ENCODE peak calls at places on chromosomes 7 and 10, in seven cellular contexts. L is epithelial cell of esophagus; N is lower leg skin; F is glutamatergic neuron; A is CD4-positive, alpha-beta T cell; V is left ventricle myocardium inferior; I is foreskin fibroblast. E is an unnamed sample.

GRCh38 chr7:22811746-22812280 is 10.8 kb downstream of the TOMM7 start:
- DNase-seq in V (no peak), L (no peak), I (no peak), F (no peak), A (no peak), N (no peak), E (no peak)

GRCh38 chr7:51354897-51355296 is 38.3 kb upstream of the COBL start:
- DNase-seq in A (no peak), N (no peak), V (no peak), F (no peak), I (no peak), L (no peak), E (no peak)

GRCh38 chr7:97027427-97028234 is 3.0 kb upstream of the DLX5 start:
- DNase-seq in L (peak), V (peak), N (peak), A (peak), F (peak), I (peak), E (peak)

GRCh38 chr10:100562806-100563293 is 27.1 kb downstream of the HIF1AN start:
- DNase-seq in F (peak), A (no peak), I (peak), N (no peak), V (no peak), L (peak), E (peak)

GRCh38 chr10:14146005-14146404 is 184.7 kb downstream of the FRMD4A start:
- DNase-seq in I (peak), N (no peak), F (no peak), L (peak), A (no peak), V (no peak), E (no peak)

GRCh38 chr10:28553963-28554362 is 21.0 kb downstream of the WAC start:
- DNase-seq in L (no peak), N (no peak), V (no peak), F (no peak), A (no peak), I (no peak), E (no peak)

GRCh38 chr7:14834888-14835287 is 67.7 kb downstream of the DGKB start:
- DNase-seq in F (no peak), V (no peak), A (no peak), N (no peak), I (peak), L (peak), E (no peak)

GRCh38 chr7:157821959-157822687 is 485.3 kb downstream of the DNAJB6 start:
- DNase-seq in L (no peak), V (no peak), F (no peak), I (no peak), N (no peak), A (no peak), E (no peak)

GRCh38 chr10:96212911-96213310 is 58.5 kb downstream of the BLNK start:
- DNase-seq in N (no peak), A (no peak), L (no peak), V (no peak), F (no peak), I (no peak), E (no peak)

GRCh38 chr10:55897436-55897835 is 463.6 kb downstream of the ZWINT start:
- DNase-seq in N (no peak), V (no peak), L (no peak), A (no peak), I (no peak), F (no peak), E (no peak)

GRCh38 chr10:97121084-97121483 is 64.7 kb downstream of the SLIT1 start:
- DNase-seq in L (no peak), A (no peak), N (no peak), F (no peak), V (no peak), I (no peak), E (no peak)

GRCh38 chr10:62584216-62584615 is 210.0 kb downstream of the ZNF365 start:
- DNase-seq in V (no peak), A (no peak), L (no peak), N (no peak), F (no peak), I (peak), E (no peak)

GRCh38 chr7:77753173-77753572 is 45.1 kb downstream of the TMEM60 start:
- DNase-seq in N (no peak), L (no peak), I (no peak), F (no peak), A (no peak), V (no peak), E (no peak)

GRCh38 chr7:151307536-151307935 is 34.1 kb upstream of the NUB1 start:
- DNase-seq in L (no peak), I (no peak), A (no peak), N (no peak), V (no peak), F (no peak), E (no peak)

GRCh38 chr10:94602729-94603515 is 57.3 kb downstream of the HELLS start:
- DNase-seq in F (no peak), L (no peak), N (no peak), V (no peak), I (no peak), A (no peak), E (no peak)

GRCh38 chr10:28644647-28645046 is 32.7 kb upstream of the BAMBI start:
- DNase-seq in A (no peak), V (no peak), I (no peak), L (no peak), N (no peak), F (no peak), E (no peak)

GRCh38 chr7:131383417-131383816 is 55.7 kb downstream of the MKLN1 start:
- DNase-seq in L (no peak), N (no peak), A (no peak), F (no peak), I (no peak), V (no peak), E (no peak)

GRCh38 chr10:110562348-110562747 is 5.1 kb upstream of the SMC3 start:
- DNase-seq in V (no peak), I (no peak), A (no peak), L (no peak), N (no peak), F (no peak), E (no peak)

GRCh38 chr7:106623846-106624245 is 37.1 kb downstream of the CCDC71L start:
- DNase-seq in A (no peak), V (no peak), N (no peak), I (peak), L (peak), F (no peak), E (no peak)

GRCh38 chr7:155257482-155258232 is 40.0 kb upstream of the INSIG1 start:
- DNase-seq in L (peak), A (no peak), I (peak), N (peak), F (no peak), V (peak), E (no peak)

GRCh38 chr7:66145404-66145843 is 30.8 kb downstream of the CRCP start:
- DNase-seq in L (no peak), V (peak), I (peak), A (no peak), N (no peak), F (no peak), E (no peak)

GRCh38 chr10:6119962-6120361 is 31.1 kb downstream of the RBM17 start:
- DNase-seq in I (no peak), V (no peak), F (no peak), L (peak), N (peak), A (no peak), E (no peak)

GRCh38 chr7:1049801-1050200 is 5.5 kb downstream of the GPR146 start:
- DNase-seq in F (no peak), N (no peak), A (no peak), L (no peak), I (no peak), V (no peak), E (no peak)

GRCh38 chr10:60521974-60522405 is 132.3 kb upstream of the ANK3 start:
- DNase-seq in A (no peak), I (peak), F (no peak), N (no peak), L (peak), V (no peak), E (peak)

GRCh38 chr7:98418636-98419315 is 17.9 kb upstream of the BAIAP2L1 start:
- DNase-seq in F (no peak), L (peak), A (no peak), N (no peak), I (peak), V (no peak), E (no peak)

GRCh38 chr10:118662228-118663035 is 67.0 kb upstream of the PRLHR start:
- DNase-seq in V (no peak), I (no peak), A (no peak), N (no peak), L (no peak), F (no peak), E (no peak)

GRCh38 chr10:123140983-123141390 is 5.2 kb downstream of the HMX3 start:
- DNase-seq in L (no peak), F (no peak), I (no peak), N (no peak), A (no peak), V (no peak), E (no peak)

GRCh38 chr10:79347894-79348639 is 798 bp downstream of the PPIF start:
- DNase-seq in F (no peak), N (peak), A (peak), L (peak), I (peak), V (peak), E (no peak)
- TF ChIP-seq CTCF in F (no peak), N (no peak), A (no peak), L (no peak), I (no peak), V (no peak), E (no peak)

GRCh38 chr10:93485690-93486089 is 3.6 kb upstream of the MYOF start:
- DNase-seq in I (no peak), F (no peak), L (no peak), V (no peak), N (peak), A (no peak), E (no peak)
- TF ChIP-seq CTCF in I (no peak), F (no peak), L (no peak), V (no peak), N (no peak), A (no peak), E (no peak)

DNA sequence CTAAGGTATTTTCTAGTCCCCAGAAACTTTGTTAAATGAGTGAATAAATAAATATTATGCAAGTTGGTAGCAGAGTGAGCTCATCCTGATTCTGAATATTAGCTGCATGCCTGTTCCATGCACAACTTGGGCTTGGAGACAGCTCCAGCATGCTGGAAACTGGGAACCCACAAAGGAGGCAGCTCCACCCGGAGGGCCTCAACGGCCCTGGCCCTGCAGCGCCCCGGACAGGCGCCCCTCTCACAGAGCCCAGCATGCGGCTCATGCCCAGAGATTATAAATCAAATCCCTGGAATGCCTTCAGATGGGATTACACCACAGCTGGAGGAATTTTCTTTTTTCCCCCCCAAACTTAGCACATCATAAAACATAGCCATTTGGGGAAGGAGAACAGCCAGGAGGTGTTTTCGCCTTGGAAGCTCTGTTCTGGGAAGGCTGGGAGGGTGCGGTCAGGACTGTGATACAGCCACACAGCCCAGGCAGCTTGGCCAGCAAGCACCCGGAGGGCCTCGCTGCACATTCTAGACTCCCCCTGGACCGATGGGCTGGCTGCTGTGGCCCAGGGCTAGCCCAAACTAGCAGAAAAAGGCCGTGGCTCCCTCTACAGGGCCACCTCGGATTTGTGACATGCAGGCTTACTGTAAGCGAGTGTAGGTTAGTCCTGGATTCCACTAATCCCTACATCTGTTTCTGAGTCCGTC is 102.4 kb downstream of the PTPN20 start:
- DNase-seq in L (no peak), F (no peak), V (no peak), N (no peak), I (peak), A (no peak), E (no peak)
- TF ChIP-seq CTCF in L (no peak), F (no peak), V (no peak), N (no peak), I (no peak), A (no peak), E (no peak)

GRCh38 chr7:156778201-156778600 is 114.8 kb downstream of the LMBR1 start:
- DNase-seq in F (no peak), A (no peak), N (no peak), L (no peak), V (no peak), I (peak), E (no peak)
- TF ChIP-seq CTCF in F (peak), A (no peak), N (no peak), L (no peak), V (no peak), I (no peak), E (peak)

DNA sequence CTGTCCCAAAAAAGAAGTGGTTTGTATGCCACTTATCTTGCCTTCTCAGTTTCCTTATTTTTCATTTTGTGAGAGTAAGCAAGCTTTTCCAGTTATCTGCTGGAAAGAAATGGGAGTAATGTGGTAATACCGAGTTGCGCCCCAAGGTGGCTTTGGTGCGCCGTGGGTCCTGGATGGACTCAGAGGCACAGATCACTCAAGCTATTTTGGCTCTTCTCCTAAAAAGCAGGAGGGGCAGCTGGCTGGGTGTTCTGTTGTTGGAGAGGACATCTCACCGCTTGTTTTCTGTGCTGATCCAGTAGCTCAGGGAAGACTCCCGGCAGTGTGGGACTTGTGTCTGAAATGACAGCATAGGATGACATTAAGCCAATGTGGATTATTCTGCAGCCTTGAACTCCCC is 16.4 kb downstream of the PRKRIP1 start:
- DNase-seq in A (peak), V (peak), L (peak), I (peak), N (no peak), F (peak), E (no peak)
- TF ChIP-seq CTCF in A (peak), V (peak), L (peak), I (peak), N (no peak), F (peak), E (peak)

GRCh38 chr7:73626814-73627213 is 2.5 kb upstream of the MLXIPL start:
- DNase-seq in V (no peak), N (no peak), L (peak), F (peak), A (no peak), I (peak), E (no peak)
- TF ChIP-seq CTCF in V (no peak), N (no peak), L (peak), F (no peak), A (no peak), I (peak), E (no peak)

GRCh38 chr7:137337902-137338301 is 5.6 kb downstream of the PTN start:
- DNase-seq in F (no peak), V (no peak), L (no peak), I (no peak), N (no peak), A (no peak), E (no peak)
- TF ChIP-seq CTCF in F (no peak), V (no peak), L (no peak), I (no peak), N (no peak), A (no peak), E (no peak)

E was measured in endothelial cell.